ENCODE peak calls at places on chromosomes 12 and 14, in eight cellular contexts. E is ovary, A is HCT116, S is adrenal gland, D is IMR-90, Y is suprapubic skin, G is Peyer's patch, W is transverse colon. R is an unnamed sample.

GRCh38 chr12:5059358-5059757 is 15.7 kb downstream of the KCNA5 start:
- DNase-seq in E (no peak), A (no peak), S (no peak), D (no peak), Y (no peak), G (no peak), W (no peak), R (peak; percentile 41)

GRCh38 chr12:96466939-96467751 is 22.2 kb upstream of the CFAP54 start:
- DNase-seq in E (no peak), A (no peak), S (no peak), D (peak; percentile 71), Y (no peak), G (no peak), W (no peak), R (peak; percentile 13)

GRCh38 chr12:95633049-95633545 is 81.8 kb upstream of the USP44 start:
- DNase-seq in E (no peak), A (peak; percentile 87), S (peak; percentile 69), D (peak; percentile 91), Y (no peak), G (peak; percentile 82), W (peak; percentile 81), R (no peak)

GRCh38 chr12:39127401-39127800 is 222.0 kb upstream of the CPNE8 start:
- DNase-seq in E (no peak), A (peak; percentile 64), S (peak; percentile 61), D (no peak), Y (no peak), G (peak; percentile 73), W (peak; percentile 15), R (no peak)

GRCh38 chr12:15706010-15706676 is 83.0 kb downstream of the EPS8 start:
- DNase-seq in E (no peak), A (no peak), S (no peak), D (no peak), Y (no peak), G (peak; percentile 80), W (peak; percentile 87), R (no peak)

GRCh38 chr14:96962337-96962736 is 165.2 kb downstream of the VRK1 start:
- DNase-seq in E (no peak), A (no peak), S (no peak), D (no peak), Y (no peak), G (peak; percentile 67), W (peak; percentile 12), R (no peak)

GRCh38 chr14:59215353-59215752 is 26.9 kb downstream of the DAAM1 start:
- DNase-seq in E (peak; percentile 50), A (no peak), S (peak; percentile 32), D (peak; percentile 77), Y (peak; percentile 75), G (peak; percentile 51), W (peak; percentile 51), R (peak; percentile 92)

GRCh38 chr12:46562625-46563228 is 190.2 kb upstream of the SLC38A2 start:
- DNase-seq in E (no peak), A (no peak), S (no peak), D (peak; percentile 76), Y (no peak), G (no peak), W (no peak), R (peak; percentile 7)

GRCh38 chr14:95274283-95274682 is 45.4 kb downstream of the CLMN start:
- DNase-seq in E (no peak), A (no peak), S (no peak), D (no peak), Y (no peak), G (peak; percentile 73), W (peak; percentile 76), R (no peak)

GRCh38 chr14:74488788-74489397 is 4.2 kb downstream of the NPC2 start:
- DNase-seq in E (no peak), A (peak; percentile 60), S (no peak), D (peak; percentile 67), Y (no peak), G (no peak), W (no peak), R (no peak)

GRCh38 chr12:121238086-121238485 is 28.2 kb downstream of the P2RX4 start:
- DNase-seq in E (no peak), A (no peak), S (no peak), D (no peak), Y (no peak), G (no peak), W (no peak), R (no peak)

GRCh38 chr12:32566663-32567634 is 112.2 kb upstream of the DNM1L start:
- DNase-seq in E (no peak), A (no peak), S (peak; percentile 19), D (peak; percentile 10), Y (no peak), G (no peak), W (no peak), R (no peak)

GRCh38 chr14:67882973-67883372 is 63.4 kb downstream of the RAD51B start:
- DNase-seq in E (no peak), A (no peak), S (no peak), D (no peak), Y (no peak), G (no peak), W (no peak), R (peak; percentile 5)

GRCh38 chr12:45959728-45960127 is 30.6 kb downstream of the SCAF11 start:
- DNase-seq in E (no peak), A (no peak), S (no peak), D (no peak), Y (no peak), G (no peak), W (no peak), R (no peak)

GRCh38 chr12:104460973-104461693 is 4.4 kb downstream of the CHST11 start:
- DNase-seq in E (no peak), A (no peak), S (no peak), D (no peak), Y (no peak), G (no peak), W (no peak), R (peak; percentile 30)

GRCh38 chr14:53146739-53147138 is 6.4 kb downstream of the DDHD1 start:
- DNase-seq in E (no peak), A (no peak), S (no peak), D (no peak), Y (no peak), G (no peak), W (no peak), R (no peak)

DNA sequence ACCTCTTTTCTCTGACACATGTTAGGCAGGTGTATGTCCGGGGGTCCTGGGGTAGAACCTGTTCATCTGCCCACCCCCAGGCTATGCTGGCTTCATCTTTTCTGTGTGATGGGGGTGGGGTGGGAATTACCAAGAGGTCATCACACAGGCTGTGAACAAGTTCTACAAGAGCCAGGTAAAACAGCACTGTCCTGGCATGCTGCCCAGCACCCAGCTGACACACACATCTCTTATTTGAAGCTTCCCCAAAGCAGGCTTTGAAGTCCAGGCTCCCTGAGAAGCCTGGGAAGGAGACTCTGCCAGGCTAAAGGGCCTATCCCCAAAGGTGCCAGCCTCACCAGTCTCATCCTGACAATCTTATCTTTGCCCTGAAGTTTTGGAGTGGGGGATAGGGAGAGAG is 141.1 kb downstream of the ALG10 start:
- DNase-seq in E (no peak), A (no peak), S (no peak), D (no peak), Y (no peak), G (no peak), W (no peak), R (peak; percentile 24)
- H3K9me3 ChIP-seq in E (no peaks in the 10 kb centered on the region), A (no peaks in the 10 kb centered on the region), S (no peaks in the 10 kb centered on the region), D (peaks cover 28% of the 10 kb centered on the region), Y (no peaks in the 10 kb centered on the region), G (no peaks in the 10 kb centered on the region), W (no peaks in the 10 kb centered on the region), R (no peaks in the 10 kb centered on the region)

GRCh38 chr12:124769166-124769530 is 94.5 kb downstream of the SCARB1 start:
- DNase-seq in E (no peak), A (no peak), S (no peak), D (peak; percentile 77), Y (no peak), G (no peak), W (no peak), R (no peak)

GRCh38 chr12:124766745-124767074 is 97.0 kb downstream of the SCARB1 start:
- DNase-seq in E (no peak), A (no peak), S (no peak), D (no peak), Y (no peak), G (no peak), W (no peak), R (no peak)

GRCh38 chr12:124768462-124769165 is 95.0 kb downstream of the SCARB1 start:
- DNase-seq in E (no peak), A (no peak), S (no peak), D (peak; percentile 71), Y (no peak), G (no peak), W (no peak), R (no peak)

GRCh38 chr12:124765571-124766489 is 97.8 kb downstream of the SCARB1 start:
- DNase-seq in E (no peak), A (no peak), S (no peak), D (no peak), Y (no peak), G (no peak), W (no peak), R (peak; percentile 53)

DNA sequence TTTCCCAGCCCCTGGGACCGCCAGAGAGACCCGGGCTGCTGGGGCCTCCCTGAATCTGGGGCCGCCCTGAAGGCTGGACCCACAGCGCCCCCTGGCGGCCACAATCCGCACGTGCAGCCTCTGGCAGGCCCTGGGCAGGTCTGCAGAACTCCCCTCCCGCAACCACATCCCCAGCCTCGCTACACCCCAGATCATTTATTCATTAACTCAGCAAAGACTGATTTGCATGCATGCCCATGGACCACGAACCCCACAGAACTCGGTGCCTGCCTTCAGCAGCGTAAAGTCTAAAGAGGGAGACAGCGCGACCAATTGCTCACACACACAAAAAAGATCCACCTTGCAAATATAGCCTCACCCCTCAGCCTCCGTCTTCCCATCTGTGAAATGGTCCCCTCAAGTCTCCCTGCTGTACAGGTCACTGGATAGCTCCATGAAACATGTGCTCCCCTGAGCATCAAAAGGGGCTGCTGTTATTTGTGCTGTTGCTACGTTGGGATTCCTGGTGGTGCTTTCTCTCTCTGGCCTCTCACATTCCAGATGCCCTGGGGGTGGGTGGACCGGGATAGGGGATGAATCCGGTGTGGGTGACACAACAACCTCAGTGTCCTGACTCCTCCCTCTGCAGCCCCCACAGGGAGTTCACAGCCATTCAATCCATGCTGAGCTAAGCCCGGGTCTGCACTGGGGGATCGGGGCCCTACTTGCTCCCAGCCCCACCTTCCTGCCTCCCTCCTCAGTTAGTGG is 96.4 kb downstream of the SCARB1 start:
- DNase-seq in E (peak; percentile 74), A (no peak), S (peak; percentile 81), D (peak; percentile 53), Y (peak; percentile 90), G (peak; percentile 90), W (peak; percentile 83), R (peak; percentile 76)
- H3K27ac ChIP-seq in E (no peak overlapping the region), A (no peak overlapping the region), S (peak overlapping the region; percentile 82), D (peak overlapping the region; percentile 14), Y (no peak overlapping the region), G (no peak overlapping the region), W (peak overlapping the region; percentile 83), R (peak overlapping the region; percentile 56)

GRCh38 chr14:79502751-79503148 is 708.6 kb downstream of the DIO2 start:
- DNase-seq in E (no peak), A (no peak), S (no peak), D (peak; percentile 59), Y (no peak), G (no peak), W (no peak), R (no peak)
- TF ChIP-seq POLR2A in E (no peak), A (no peak), S (no peak), D (no peak), Y (no peak), G (no peak), W (no peak), R (no peak)

DNA sequence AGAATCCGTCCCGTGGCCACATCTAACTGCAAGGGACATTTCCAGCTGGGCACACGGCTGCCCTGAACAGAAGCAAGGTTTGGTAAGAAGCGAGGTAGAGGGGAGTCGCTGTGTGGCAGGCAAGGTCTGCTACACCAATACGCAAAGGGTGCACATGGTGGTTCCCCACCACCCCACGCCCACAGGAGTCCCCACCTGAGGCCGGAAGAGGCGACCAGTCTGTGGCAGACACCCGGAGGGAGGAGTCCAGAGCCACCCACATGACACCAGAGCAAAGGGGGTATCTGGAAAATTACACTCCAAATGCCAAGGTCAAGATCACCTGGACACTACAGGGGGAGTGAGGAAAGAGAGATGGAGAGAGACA is 47.1 kb upstream of the GALNT9 start:
- DNase-seq in E (no peak), A (no peak), S (peak; percentile 3), D (no peak), Y (peak; percentile 29), G (no peak), W (no peak), R (no peak)
- H3K9me3 ChIP-seq in E (no peaks in the 10 kb centered on the region), A (no peaks in the 10 kb centered on the region), S (no peaks in the 10 kb centered on the region), D (no peaks in the 10 kb centered on the region), Y (peaks cover 2% of the 10 kb centered on the region), G (peaks cover 4% of the 10 kb centered on the region), W (no peaks in the 10 kb centered on the region), R (no peaks in the 10 kb centered on the region)

R was measured in thyroid gland.